ENCODE peak calls at places on chromosomes 7 and 10, in seven cellular contexts. U is foreskin fibroblast, E is astrocyte of the spinal cord, V is endothelial cell, S is BJ, P is AG09319, G is prostate gland. D is an unnamed sample.

GRCh38 chr7:55280031-55280454 is 85.1 kb upstream of the LANCL2 start:
- DNase-seq in G (peak; percentile 55), U (peak; percentile 84), V (peak; percentile 80), P (peak; percentile 34), S (peak; percentile 5), E (peak; percentile 70), D (peak; percentile 84)

GRCh38 chr10:79404231-79404609 is 41.2 kb downstream of the ZCCHC24 start:
- DNase-seq in P (peak; percentile 75), E (peak; percentile 81), G (no peak), S (peak; percentile 66), V (peak; percentile 65), U (peak; percentile 94), D (no peak)

GRCh38 chr7:83550100-83550499 is 98.8 kb downstream of the SEMA3E start:
- DNase-seq in S (no peak), U (peak; percentile 83), V (no peak), G (no peak), E (peak; percentile 45), P (peak; percentile 64), D (no peak)

GRCh38 chr7:31919678-31920369 is 150.4 kb downstream of the PDE1C start:
- DNase-seq in S (no peak), P (no peak), G (no peak), E (no peak), U (no peak), V (no peak), D (no peak)

GRCh38 chr7:70415179-70415972 is 716.6 kb upstream of the GALNT17 start:
- DNase-seq in V (no peak), U (no peak), S (no peak), E (no peak), P (no peak), G (no peak), D (no peak)

GRCh38 chr7:13099197-13099795 is 411.9 kb downstream of the ARL4A start:
- DNase-seq in E (peak; percentile 45), U (peak; percentile 22), S (no peak), V (no peak), P (no peak), G (no peak), D (no peak)

GRCh38 chr10:22655312-22655973 is 58.9 kb downstream of the PIP4K2A start:
- DNase-seq in E (peak; percentile 52), G (peak; percentile 43), P (peak; percentile 62), U (peak; percentile 88), S (peak; percentile 57), V (no peak), D (peak; percentile 36)

GRCh38 chr10:97540669-97541500 is 31.7 kb upstream of the ANKRD2 start:
- DNase-seq in V (no peak), E (no peak), S (no peak), G (no peak), U (no peak), P (no peak), D (no peak)

GRCh38 chr10:126373137-126373536 is 15.1 kb downstream of the ADAM12 start:
- DNase-seq in P (no peak), V (no peak), U (peak; percentile 72), E (no peak), S (no peak), G (no peak), D (no peak)

GRCh38 chr7:22444181-22444966 is 55.6 kb downstream of the STEAP1B start:
- DNase-seq in G (peak; percentile 43), P (no peak), U (peak; percentile 19), V (no peak), S (no peak), E (no peak), D (peak; percentile 92)

GRCh38 chr10:116287906-116288501 is 15.0 kb upstream of the GFRA1 start:
- DNase-seq in E (peak; percentile 72), S (no peak), G (no peak), V (peak; percentile 46), U (peak; percentile 72), P (peak; percentile 36), D (peak; percentile 23)

GRCh38 chr7:98470131-98470985 is 69.5 kb upstream of the BAIAP2L1 start:
- DNase-seq in S (no peak), E (no peak), G (no peak), U (peak; percentile 24), V (peak; percentile 40), P (no peak), D (peak; percentile 27)

GRCh38 chr10:93294004-93294403 is 188.1 kb downstream of the MYOF start:
- DNase-seq in U (no peak), G (no peak), P (no peak), V (no peak), E (no peak), S (no peak), D (no peak)

GRCh38 chr10:11823122-11823988 is at the start of gene PROSER2:
- DNase-seq in V (peak; percentile 43), U (peak; percentile 86), G (peak; percentile 64), P (no peak), S (no peak), E (peak; percentile 48), D (peak; percentile 77)

GRCh38 chr10:100340948-100341847 is 5.8 kb upstream of the SCD start:
- DNase-seq in U (peak; percentile 44), E (peak; percentile 50), G (no peak), V (no peak), S (no peak), P (no peak), D (no peak)

DNA sequence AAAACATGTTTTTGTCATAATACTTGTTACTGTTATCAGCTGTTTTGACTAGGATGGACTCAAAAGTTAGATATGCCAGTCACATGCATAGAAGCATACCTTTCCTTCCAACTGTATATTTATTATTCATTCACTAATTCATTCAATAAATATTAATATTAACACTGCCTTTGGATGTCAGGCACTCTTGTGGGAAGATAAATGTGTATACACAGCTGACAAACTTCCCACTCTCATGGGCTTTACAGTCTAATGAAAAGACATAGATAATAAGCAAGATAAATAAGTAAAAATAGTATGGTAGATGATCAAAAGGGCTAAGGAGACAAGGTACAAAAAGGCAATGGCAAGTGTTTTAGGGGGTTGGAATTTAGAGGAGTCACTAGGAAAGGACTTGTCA is 180.1 kb upstream of the SMIM30 start:
- DNase-seq in U (no peak), V (no peak), E (no peak), S (no peak), P (no peak), G (no peak), D (no peak)
- TF ChIP-seq CTCF in U (no peak), V (no peak), E (no peak), S (no peak), P (no peak), G (no peak), D (no peak)

DNA sequence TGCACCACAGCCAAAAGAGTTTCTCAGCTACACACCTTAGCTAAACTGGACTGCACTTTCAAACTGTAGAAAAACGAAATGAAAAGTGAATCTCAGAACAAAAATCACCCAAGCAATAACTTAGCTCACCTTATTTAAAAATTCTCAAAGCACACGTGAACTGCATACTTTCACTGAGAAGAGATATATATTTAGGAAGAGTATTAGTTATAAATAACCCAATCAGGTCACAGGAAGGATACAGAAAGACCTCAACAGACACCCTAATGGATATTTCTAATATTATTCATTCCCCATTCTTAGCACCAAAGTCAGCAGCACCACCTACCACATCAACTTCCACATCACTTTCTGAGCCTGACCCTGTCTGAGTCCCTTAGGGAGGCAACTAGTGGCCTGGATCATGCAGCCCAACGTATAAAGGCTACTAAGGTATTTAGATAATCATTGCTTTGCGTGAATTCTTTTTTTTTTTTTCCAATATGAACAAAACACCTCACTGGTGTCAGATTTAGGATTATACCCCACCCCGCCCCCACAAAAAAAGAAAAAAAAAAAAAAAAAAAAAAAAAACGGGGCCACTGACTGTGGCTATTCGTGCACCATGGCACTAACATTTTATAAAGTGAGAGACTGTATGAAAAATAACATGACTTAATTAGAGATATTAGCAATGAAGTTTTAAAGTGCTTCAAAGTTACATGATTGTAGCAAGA is 2.6 kb downstream of the ABI1 start:
- DNase-seq in U (peak; percentile 41), P (no peak), E (no peak), S (no peak), G (no peak), V (no peak), D (no peak)
- TF ChIP-seq CTCF in U (no peak), P (no peak), E (no peak), S (no peak), G (no peak), V (no peak), D (no peak)

GRCh38 chr10:74973993-74974392 is 137.5 kb upstream of the SAMD8 start:
- DNase-seq in U (no peak), V (no peak), P (no peak), G (no peak), S (no peak), E (no peak), D (no peak)

GRCh38 chr10:74977913-74978847 is 133.3 kb upstream of the SAMD8 start:
- DNase-seq in U (no peak), V (no peak), G (no peak), P (no peak), S (no peak), E (no peak), D (no peak)

GRCh38 chr10:74977072-74977471 is 134.4 kb upstream of the SAMD8 start:
- DNase-seq in V (no peak), P (no peak), U (no peak), E (no peak), G (no peak), S (no peak), D (no peak)

GRCh38 chr10:74976565-74976964 is 134.9 kb upstream of the SAMD8 start:
- DNase-seq in S (no peak), G (no peak), E (no peak), V (no peak), P (no peak), U (no peak), D (no peak)

DNA sequence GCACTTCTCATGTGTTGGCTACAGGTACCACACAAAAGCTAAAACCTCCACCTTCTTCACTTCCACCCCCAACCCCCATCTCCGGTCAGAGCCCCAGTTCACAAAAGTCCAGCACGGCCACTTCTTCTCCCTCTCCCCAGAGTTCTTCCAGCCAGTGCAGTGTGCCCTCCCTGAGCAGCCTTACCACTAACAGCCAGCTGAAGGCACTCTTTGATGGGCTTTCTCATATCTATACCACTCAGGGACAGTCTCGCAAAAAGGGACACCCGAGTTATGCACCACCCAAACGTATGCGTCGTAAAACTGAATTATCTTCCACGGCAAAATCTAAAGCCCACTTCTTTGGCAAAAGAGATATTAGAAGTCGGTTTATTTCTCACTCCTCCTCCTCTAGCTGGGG is 135.7 kb upstream of the SAMD8 start:
- DNase-seq in S (no peak), P (no peak), E (no peak), G (no peak), U (no peak), V (no peak), D (no peak)
- TF ChIP-seq CTCF in S (no peak), P (no peak), E (no peak), G (no peak), U (no peak), V (no peak), D (no peak)

GRCh38 chr10:72303424-72304128 is 29.9 kb downstream of the DDIT4 start:
- DNase-seq in P (no peak), U (no peak), S (no peak), E (no peak), V (no peak), G (no peak), D (no peak)

GRCh38 chr10:72298774-72299519 is 25.2 kb downstream of the DDIT4 start:
- DNase-seq in P (no peak), U (no peak), E (no peak), V (no peak), G (no peak), S (no peak), D (no peak)

GRCh38 chr10:72295330-72295910 is 21.7 kb downstream of the DDIT4 start:
- DNase-seq in G (no peak), S (no peak), E (no peak), P (no peak), V (no peak), U (no peak), D (no peak)

GRCh38 chr10:72297281-72297967 is 23.7 kb downstream of the DDIT4 start:
- DNase-seq in U (peak; percentile 96), V (peak; percentile 45), P (peak; percentile 94), S (peak; percentile 84), G (peak; percentile 48), E (peak; percentile 98), D (peak; percentile 90)

GRCh38 chr10:72297968-72298773 is 24.4 kb downstream of the DDIT4 start:
- DNase-seq in G (peak; percentile 96), E (peak; percentile 99), U (peak; percentile 100), S (peak; percentile 89), P (peak; percentile 98), V (peak; percentile 95), D (peak; percentile 99)
- TF ChIP-seq CTCF in G (no peak), E (no peak), U (no peak), S (no peak), P (no peak), V (no peak), D (no peak)